ENCODE peak calls at places on chromosome 20, in six cellular contexts. One of them, this sample, is unnamed. For H3K4me1, the result is how much of the 10 kb centered on the place peaks cover.

GRCh38 chr20:60053125-60053812 is 95.0 kb downstream of the CDH26 start:
- DNase-seq in ascending aorta: no peak
- DNase-seq in PC-9: no peak
- DNase-seq in MM.1S: no peak
- DNase-seq in H9: no peak
- DNase-seq in upper lobe of right lung: no peak
- DNase-seq in this sample: no peak

GRCh38 chr20:63118786-63119450 is 97.0 kb downstream of the YTHDF1 start:
- DNase-seq in ascending aorta: no peak
- DNase-seq in PC-9: no peak
- DNase-seq in MM.1S: no peak
- DNase-seq in H9: no peak
- DNase-seq in upper lobe of right lung: no peak
- DNase-seq in this sample: no peak

GRCh38 chr20:31869942-31870702 is at the start of the genes DUSP15 and TTLL9:
- DNase-seq in ascending aorta: peak
- DNase-seq in PC-9: peak
- DNase-seq in MM.1S: no peak
- DNase-seq in H9: no peak
- DNase-seq in upper lobe of right lung: peak
- DNase-seq in this sample: peak

GRCh38 chr20:2900845-2901592 is 27.7 kb downstream of the PTPRA start:
- DNase-seq in ascending aorta: no peak
- DNase-seq in PC-9: no peak
- DNase-seq in MM.1S: peak
- DNase-seq in H9: no peak
- DNase-seq in upper lobe of right lung: no peak
- DNase-seq in this sample: no peak

GRCh38 chr20:17573493-17573892 is 3.6 kb downstream of the DSTN start:
- DNase-seq in ascending aorta: no peak
- DNase-seq in PC-9: no peak
- DNase-seq in MM.1S: no peak
- DNase-seq in H9: no peak
- DNase-seq in upper lobe of right lung: no peak
- DNase-seq in this sample: no peak

GRCh38 chr20:64160536-64161495 is 3.4 kb upstream of the MYT1 start:
- DNase-seq in ascending aorta: no peak
- DNase-seq in PC-9: no peak
- DNase-seq in MM.1S: no peak
- DNase-seq in H9: no peak
- DNase-seq in upper lobe of right lung: no peak
- DNase-seq in this sample: no peak

GRCh38 chr20:17909745-17910345 is 58.7 kb downstream of the SNX5 start:
- DNase-seq in ascending aorta: peak
- DNase-seq in PC-9: no peak
- DNase-seq in MM.1S: no peak
- DNase-seq in H9: no peak
- DNase-seq in upper lobe of right lung: no peak
- DNase-seq in this sample: no peak

GRCh38 chr20:40414843-40415615 is 274.0 kb downstream of the MAFB start:
- DNase-seq in ascending aorta: no peak
- DNase-seq in PC-9: no peak
- DNase-seq in MM.1S: no peak
- DNase-seq in H9: no peak
- DNase-seq in upper lobe of right lung: no peak
- DNase-seq in this sample: no peak

GRCh38 chr20:10314198-10314597 is 95.6 kb downstream of the SNAP25 start:
- DNase-seq in ascending aorta: no peak
- DNase-seq in PC-9: no peak
- DNase-seq in MM.1S: no peak
- DNase-seq in H9: no peak
- DNase-seq in upper lobe of right lung: no peak
- DNase-seq in this sample: no peak

GRCh38 chr20:56945057-56945456 is 316.0 kb downstream of the TFAP2C start:
- DNase-seq in ascending aorta: no peak
- DNase-seq in PC-9: no peak
- DNase-seq in MM.1S: no peak
- DNase-seq in H9: no peak
- DNase-seq in upper lobe of right lung: no peak
- DNase-seq in this sample: no peak

GRCh38 chr20:14445310-14445709 is 107.9 kb upstream of the FLRT3 start:
- DNase-seq in ascending aorta: no peak
- DNase-seq in PC-9: no peak
- DNase-seq in MM.1S: no peak
- DNase-seq in H9: no peak
- DNase-seq in upper lobe of right lung: no peak
- DNase-seq in this sample: no peak

GRCh38 chr20:1287306-1287705 is 21.2 kb downstream of the SNPH start:
- DNase-seq in ascending aorta: no peak
- DNase-seq in PC-9: no peak
- DNase-seq in MM.1S: peak
- DNase-seq in H9: no peak
- DNase-seq in upper lobe of right lung: no peak
- DNase-seq in this sample: no peak

GRCh38 chr20:37383229-37383989 is 37.5 kb downstream of the SRC start:
- DNase-seq in ascending aorta: peak
- DNase-seq in PC-9: peak
- DNase-seq in MM.1S: no peak
- DNase-seq in H9: no peak
- DNase-seq in upper lobe of right lung: peak
- DNase-seq in this sample: peak

GRCh38 chr20:57651977-57652864 is 32.0 kb upstream of the ZBP1 start:
- DNase-seq in ascending aorta: peak
- DNase-seq in PC-9: no peak
- DNase-seq in MM.1S: no peak
- DNase-seq in H9: no peak
- DNase-seq in upper lobe of right lung: peak
- DNase-seq in this sample: peak

GRCh38 chr20:23340524-23340923 is 10.1 kb upstream of the NXT1 start:
- DNase-seq in ascending aorta: peak
- DNase-seq in PC-9: peak
- DNase-seq in MM.1S: no peak
- DNase-seq in H9: peak
- DNase-seq in upper lobe of right lung: no peak
- DNase-seq in this sample: peak

GRCh38 chr20:10718671-10719070 is 44.9 kb upstream of the JAG1 start:
- DNase-seq in ascending aorta: no peak
- DNase-seq in PC-9: no peak
- DNase-seq in MM.1S: no peak
- DNase-seq in H9: no peak
- DNase-seq in upper lobe of right lung: no peak
- DNase-seq in this sample: no peak

GRCh38 chr20:6178537-6178936 is 55.7 kb upstream of the FERMT1 start:
- DNase-seq in ascending aorta: no peak
- DNase-seq in PC-9: no peak
- DNase-seq in MM.1S: peak
- DNase-seq in H9: no peak
- DNase-seq in upper lobe of right lung: no peak
- DNase-seq in this sample: no peak

DNA sequence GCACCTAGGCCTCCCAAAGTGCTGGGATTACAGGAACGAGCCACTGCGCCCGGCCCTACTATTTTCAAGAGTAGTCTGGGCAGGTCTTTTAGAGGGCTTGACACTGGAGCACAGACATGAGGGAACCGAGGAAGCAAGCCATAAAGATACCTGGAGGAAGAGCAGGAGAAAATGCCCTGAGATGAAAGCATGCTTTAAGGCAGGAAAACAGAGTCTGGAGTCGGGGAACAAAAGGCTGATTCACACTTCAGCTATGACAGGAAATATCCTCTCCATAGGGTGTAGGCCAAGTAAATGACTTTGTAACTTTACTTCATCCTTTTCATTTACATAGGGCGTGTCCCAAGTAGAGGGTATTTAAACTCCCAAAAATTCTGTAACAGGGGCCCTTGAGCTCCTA is 4.3 kb upstream of the SERINC3 start:
- DNase-seq in ascending aorta: no peak
- DNase-seq in PC-9: peak
- DNase-seq in MM.1S: no peak
- DNase-seq in H9: peak
- DNase-seq in upper lobe of right lung: no peak
- DNase-seq in this sample: no peak
- H3K27ac ChIP-seq in ascending aorta: no peak
- H3K27ac ChIP-seq in PC-9: peak
- H3K27ac ChIP-seq in MM.1S: no peak
- H3K27ac ChIP-seq in H9: peak
- H3K27ac ChIP-seq in upper lobe of right lung: no peak
- H3K27ac ChIP-seq in this sample: no peak

DNA sequence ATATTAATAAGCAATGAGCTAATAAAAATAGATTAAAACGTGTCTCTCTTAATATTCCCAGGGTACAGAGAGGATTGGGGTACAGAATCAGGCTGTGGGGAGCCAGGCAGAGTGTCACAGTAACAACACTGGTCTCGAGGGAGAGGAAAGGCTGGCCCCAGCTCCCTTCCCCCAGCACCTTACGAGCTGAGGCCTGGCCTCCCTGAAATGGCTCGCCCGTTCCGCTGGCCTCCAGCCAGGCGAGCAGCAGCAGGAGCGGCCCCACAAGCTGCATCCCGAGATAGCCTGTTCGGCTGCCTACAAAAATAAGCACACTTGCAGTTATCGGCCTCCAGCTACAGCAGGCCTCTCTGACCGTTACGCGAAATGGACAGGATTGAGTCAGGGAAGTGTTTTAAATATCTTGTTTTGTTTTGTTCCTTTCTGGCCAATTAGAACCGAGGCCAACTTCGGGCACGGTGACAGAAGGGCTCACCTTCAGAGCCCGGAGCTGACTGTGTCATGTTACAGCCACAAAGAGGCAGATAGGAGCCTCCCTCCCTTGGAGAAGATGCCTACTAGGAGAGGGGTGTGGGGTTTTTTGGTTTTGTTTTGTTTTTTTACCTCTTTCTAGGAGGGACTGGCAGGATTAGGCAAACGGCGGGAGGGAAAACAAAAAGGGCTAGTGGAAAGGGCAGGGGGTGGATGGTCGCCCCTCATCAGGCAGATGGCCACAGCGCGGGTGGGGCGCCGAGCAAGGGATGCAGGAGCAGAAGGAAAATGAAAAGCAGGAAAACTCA is 4.2 kb upstream of the ZMYND8 start:
- DNase-seq in ascending aorta: peak
- DNase-seq in PC-9: peak
- DNase-seq in MM.1S: no peak
- DNase-seq in H9: peak
- DNase-seq in upper lobe of right lung: peak
- DNase-seq in this sample: peak
- H3K4me1 ChIP-seq in ascending aorta: under half
- H3K4me1 ChIP-seq in PC-9: half or more
- H3K4me1 ChIP-seq in MM.1S: under half
- H3K4me1 ChIP-seq in H9: under half
- H3K4me1 ChIP-seq in upper lobe of right lung: half or more
- H3K4me1 ChIP-seq in this sample: half or more

GRCh38 chr20:33733654-33734576 is 2.1 kb downstream of the ZNF341 start:
- DNase-seq in ascending aorta: no peak
- DNase-seq in PC-9: peak
- DNase-seq in MM.1S: peak
- DNase-seq in H9: no peak
- DNase-seq in upper lobe of right lung: no peak
- DNase-seq in this sample: peak

GRCh38 chr20:33731693-33732165 is at the start of gene ZNF341:
- DNase-seq in ascending aorta: peak
- DNase-seq in PC-9: no peak
- DNase-seq in MM.1S: peak
- DNase-seq in H9: peak
- DNase-seq in upper lobe of right lung: peak
- DNase-seq in this sample: peak

GRCh38 chr20:33730946-33731692 is 677 bp upstream of the ZNF341 start:
- DNase-seq in ascending aorta: no peak
- DNase-seq in PC-9: no peak
- DNase-seq in MM.1S: no peak
- DNase-seq in H9: no peak
- DNase-seq in upper lobe of right lung: no peak
- DNase-seq in this sample: no peak

GRCh38 chr20:33729101-33729500 is 2.7 kb upstream of the ZNF341 start:
- DNase-seq in ascending aorta: no peak
- DNase-seq in PC-9: no peak
- DNase-seq in MM.1S: no peak
- DNase-seq in H9: no peak
- DNase-seq in upper lobe of right lung: no peak
- DNase-seq in this sample: no peak

DNA sequence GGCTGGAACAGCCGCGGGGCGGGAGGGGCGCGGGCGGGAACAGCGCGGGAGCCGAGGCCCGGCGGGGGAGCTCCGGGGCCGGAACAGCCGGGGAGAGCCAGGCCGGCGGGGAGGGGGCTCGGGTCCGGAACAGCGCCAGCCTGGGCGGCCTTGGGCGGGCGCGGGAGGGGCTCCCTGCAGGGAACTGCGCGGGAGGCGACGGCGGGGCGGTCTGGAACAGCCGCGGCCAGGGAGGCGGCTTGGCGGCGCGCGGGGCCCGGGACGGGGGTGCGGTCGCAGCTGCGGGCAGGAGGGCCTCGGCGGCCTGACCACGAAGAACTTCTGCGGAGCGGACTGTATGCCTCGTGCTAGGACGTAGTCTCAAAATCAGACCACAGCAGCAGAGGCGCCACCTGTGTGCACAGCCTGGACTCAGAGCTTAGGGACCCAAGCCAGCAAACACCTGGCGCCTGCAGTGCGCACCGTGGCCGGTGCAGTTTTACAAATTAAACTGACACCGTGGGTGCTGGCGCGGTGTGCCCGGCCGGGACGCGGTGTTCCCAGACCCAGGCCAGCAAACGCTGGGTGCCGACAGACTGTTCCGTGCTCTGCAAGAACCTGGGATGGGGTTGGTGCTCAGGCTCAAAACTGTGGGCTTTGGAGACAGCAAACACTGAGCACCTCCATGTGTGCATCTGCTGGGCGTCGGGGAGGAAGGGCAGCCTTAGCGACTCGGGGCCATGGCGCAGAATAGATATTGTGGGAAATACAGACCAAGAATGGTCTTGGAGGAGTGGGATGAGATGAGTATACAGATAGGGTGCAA is 572 bp downstream of the ZNF341 start:
- DNase-seq in ascending aorta: peak
- DNase-seq in PC-9: peak
- DNase-seq in MM.1S: peak
- DNase-seq in H9: peak
- DNase-seq in upper lobe of right lung: peak
- DNase-seq in this sample: peak
- TF ChIP-seq CTCF in ascending aorta: no peak
- TF ChIP-seq CTCF in PC-9: no peak
- TF ChIP-seq CTCF in MM.1S: peak
- TF ChIP-seq CTCF in H9: no peak
- TF ChIP-seq CTCF in upper lobe of right lung: no peak
- TF ChIP-seq CTCF in this sample: no peak

GRCh38 chr20:20821496-20822260 is 109.2 kb upstream of the RALGAPA2 start:
- DNase-seq in ascending aorta: no peak
- DNase-seq in PC-9: no peak
- DNase-seq in MM.1S: no peak
- DNase-seq in H9: peak
- DNase-seq in upper lobe of right lung: no peak
- DNase-seq in this sample: no peak

GRCh38 chr20:20823469-20823868 is 111.0 kb upstream of the RALGAPA2 start:
- DNase-seq in ascending aorta: no peak
- DNase-seq in PC-9: no peak
- DNase-seq in MM.1S: no peak
- DNase-seq in H9: no peak
- DNase-seq in upper lobe of right lung: no peak
- DNase-seq in this sample: no peak

GRCh38 chr20:20820780-20821495 is 108.5 kb upstream of the RALGAPA2 start:
- DNase-seq in ascending aorta: no peak
- DNase-seq in PC-9: no peak
- DNase-seq in MM.1S: no peak
- DNase-seq in H9: no peak
- DNase-seq in upper lobe of right lung: no peak
- DNase-seq in this sample: no peak

GRCh38 chr20:20827992-20828597 is 115.7 kb upstream of the RALGAPA2 start:
- DNase-seq in ascending aorta: no peak
- DNase-seq in PC-9: no peak
- DNase-seq in MM.1S: no peak
- DNase-seq in H9: no peak
- DNase-seq in upper lobe of right lung: no peak
- DNase-seq in this sample: no peak

GRCh38 chr20:20824924-20825584 is 112.6 kb upstream of the RALGAPA2 start:
- DNase-seq in ascending aorta: no peak
- DNase-seq in PC-9: peak
- DNase-seq in MM.1S: peak
- DNase-seq in H9: peak
- DNase-seq in upper lobe of right lung: peak
- DNase-seq in this sample: peak
- H3K27ac ChIP-seq in ascending aorta: no peak
- H3K27ac ChIP-seq in PC-9: no peak
- H3K27ac ChIP-seq in MM.1S: no peak
- H3K27ac ChIP-seq in H9: no peak
- H3K27ac ChIP-seq in upper lobe of right lung: no peak
- H3K27ac ChIP-seq in this sample: no peak